ENCODE peak calls at places on chromosomes 1 and 21, in four cellular contexts. J is K562, D is GM12878, T is GM12891. W is an unnamed sample.

GRCh38 chr1:65075123-65075976 is 72.7 kb upstream of the AK4 start:
- DNase-seq in J (peak; percentile 32), D (no peak), T (peak; percentile 45), W (peak; percentile 72)

GRCh38 chr1:163528710-163529348 is 207.1 kb downstream of the NUF2 start:
- DNase-seq in J (peak; percentile 37), D (no peak), T (no peak), W (no peak)

GRCh38 chr1:8096105-8097011 is 70.2 kb upstream of the ERRFI1 start:
- DNase-seq in J (no peak), D (peak; percentile 37), T (no peak), W (no peak)

GRCh38 chr1:47651311-47652089 is 213.7 kb downstream of the FOXD2 start:
- DNase-seq in J (no peak), D (no peak), T (no peak), W (no peak)

GRCh38 chr21:38365521-38365920 is 108.7 kb downstream of the KCNJ15 start:
- DNase-seq in J (no peak), D (no peak), T (no peak), W (no peak)

GRCh38 chr1:236795757-236796719 is 946 bp downstream of the MTR start:
- DNase-seq in J (no peak), D (peak; percentile 15), T (no peak), W (peak; percentile 60)

GRCh38 chr1:68128820-68129219 is 78.4 kb upstream of the DIRAS3 start:
- DNase-seq in J (no peak), D (no peak), T (no peak), W (no peak)

GRCh38 chr1:236913371-236914037 is 90.7 kb downstream of the MT1HL1 start:
- DNase-seq in J (peak; percentile 73), D (no peak), T (no peak), W (no peak)

GRCh38 chr1:44515416-44515815 is 110.4 kb downstream of the RNF220 start:
- DNase-seq in J (no peak), D (no peak), T (no peak), W (no peak)

DNA sequence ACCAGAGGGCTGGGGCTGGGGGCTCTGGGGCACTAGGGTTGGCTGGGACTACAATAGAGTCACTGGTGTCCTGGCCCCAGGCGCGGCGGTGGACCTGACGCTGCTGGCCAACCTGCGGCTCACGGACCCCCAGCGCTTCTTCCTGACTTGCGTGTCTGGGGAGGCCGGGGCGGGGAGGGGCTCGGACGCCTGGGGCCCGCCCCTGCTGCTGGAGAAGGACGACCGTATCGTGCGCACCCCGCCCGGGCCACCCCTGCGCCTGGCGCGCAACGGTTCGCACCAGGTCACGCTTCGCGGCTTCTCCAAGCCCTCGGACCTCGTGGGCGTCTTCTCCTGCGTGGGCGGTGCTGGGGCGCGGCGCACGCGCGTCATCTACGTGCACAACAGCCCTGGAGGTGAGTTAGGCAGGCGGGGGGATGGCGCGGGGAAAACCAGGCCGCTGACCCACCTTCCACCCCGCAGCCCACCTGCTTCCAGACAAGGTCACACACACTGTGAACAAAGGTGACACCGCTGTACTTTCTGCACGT is 4.1 kb downstream of the TIE1 start:
- DNase-seq in J (peak; percentile 86), D (no peak), T (no peak), W (no peak)
- TF ChIP-seq SPI1 in J (no peak), D (no peak), T (no peak), W (no peak)

GRCh38 chr1:21304488-21304887 is 14.2 kb upstream of the ECE1 start:
- DNase-seq in J (no peak), D (no peak), T (no peak), W (no peak)
- TF ChIP-seq POLR2AphosphoS5 in J (no peak), D (no peak), T (no peak), W (no peak)

DNA sequence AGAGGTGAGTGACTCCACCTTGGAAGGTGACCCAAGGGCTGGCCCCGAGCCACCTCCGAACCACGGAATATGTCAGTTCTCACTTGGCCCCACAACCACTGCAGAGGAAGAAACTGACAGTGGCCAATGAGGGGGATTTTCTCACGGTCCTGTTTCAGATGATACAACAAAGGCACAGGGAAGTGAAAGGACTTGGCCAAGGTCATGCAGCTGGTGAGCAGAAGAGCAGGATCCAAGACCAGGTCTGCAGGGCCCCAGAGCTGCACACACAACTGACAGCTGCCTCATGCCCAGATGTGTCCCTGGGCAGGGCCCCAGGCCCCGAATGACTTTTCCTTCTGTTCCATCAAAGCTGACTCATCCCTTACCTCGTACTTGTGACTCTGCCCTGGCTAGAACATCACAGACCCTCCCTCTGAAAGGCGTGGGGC is 25.8 kb upstream of the EVA1B start:
- DNase-seq in J (no peak), D (peak; percentile 88), T (peak; percentile 71), W (peak; percentile 32)
- TF ChIP-seq SPI1 in J (no peak), D (peak; percentile 88), T (peak; percentile 88), W (no peak)

GRCh38 chr21:25934771-25935224 is 200.0 kb downstream of the GABPA start:
- DNase-seq in J (no peak), D (no peak), T (no peak), W (no peak)
- TF ChIP-seq POLR2AphosphoS5 in J (no peak), D (no peak), T (no peak), W (no peak)

GRCh38 chr1:226125097-226125630 is 61.4 kb downstream of the ACBD3 start:
- DNase-seq in J (peak; percentile 87), D (peak; percentile 55), T (peak; percentile 62), W (peak; percentile 40)
- TF ChIP-seq SPI1 in J (no peak), D (no peak), T (no peak), W (no peak)

DNA sequence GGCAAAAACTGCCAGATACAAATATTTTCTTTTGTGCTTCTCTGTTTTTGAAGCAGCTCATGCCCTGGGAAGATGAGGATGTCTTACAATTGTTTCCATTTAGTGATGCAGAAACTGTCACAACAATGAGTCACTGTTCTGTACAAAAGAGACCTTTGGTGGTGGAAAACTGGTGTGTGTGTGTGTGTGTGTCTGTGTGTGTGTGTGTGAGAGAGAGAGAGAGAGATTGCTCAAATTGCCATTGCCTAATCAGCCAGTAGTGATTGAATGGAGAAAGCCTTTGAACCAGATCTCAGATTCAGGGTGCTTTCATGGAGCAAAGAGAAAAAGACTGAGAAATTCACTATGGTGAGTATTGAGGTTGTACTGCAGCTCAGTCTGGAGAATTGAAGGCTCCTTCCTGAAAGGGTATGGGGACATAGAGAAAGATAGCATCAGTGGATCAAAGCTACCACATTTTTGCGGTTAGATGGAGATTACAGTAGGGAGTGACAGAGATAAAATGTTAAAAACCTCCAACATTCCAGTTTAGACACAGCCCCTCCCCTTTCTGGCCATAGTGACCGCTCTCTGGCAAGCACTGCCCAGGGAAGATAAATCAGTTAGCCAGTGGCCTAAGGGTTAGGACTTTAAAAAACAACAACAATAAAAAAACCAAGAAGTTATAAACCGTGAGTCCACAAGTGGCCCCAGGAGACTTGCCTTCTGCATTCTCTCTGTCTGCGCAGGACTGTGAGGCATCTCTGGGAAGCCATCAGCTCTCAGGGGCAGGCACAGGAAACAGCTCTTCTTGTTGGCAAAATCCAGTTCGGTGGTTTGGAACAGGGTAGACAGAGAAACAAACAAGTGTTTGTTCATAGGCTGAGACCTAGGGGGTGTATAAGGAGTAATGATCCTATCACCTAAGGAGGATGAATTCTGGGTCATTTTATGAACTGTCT is 406.5 kb downstream of the DUSP10 start:
- DNase-seq in J (no peak), D (no peak), T (no peak), W (peak; percentile 11)
- TF ChIP-seq POLR2AphosphoS5 in J (no peak), D (no peak), T (no peak), W (no peak)

GRCh38 chr1:175968486-175969182 is 225.2 kb upstream of the TNR start:
- DNase-seq in J (no peak), D (no peak), T (no peak), W (no peak)

GRCh38 chr1:175963740-175964139 is 220.3 kb upstream of the TNR start:
- DNase-seq in J (no peak), D (no peak), T (no peak), W (no peak)

DNA sequence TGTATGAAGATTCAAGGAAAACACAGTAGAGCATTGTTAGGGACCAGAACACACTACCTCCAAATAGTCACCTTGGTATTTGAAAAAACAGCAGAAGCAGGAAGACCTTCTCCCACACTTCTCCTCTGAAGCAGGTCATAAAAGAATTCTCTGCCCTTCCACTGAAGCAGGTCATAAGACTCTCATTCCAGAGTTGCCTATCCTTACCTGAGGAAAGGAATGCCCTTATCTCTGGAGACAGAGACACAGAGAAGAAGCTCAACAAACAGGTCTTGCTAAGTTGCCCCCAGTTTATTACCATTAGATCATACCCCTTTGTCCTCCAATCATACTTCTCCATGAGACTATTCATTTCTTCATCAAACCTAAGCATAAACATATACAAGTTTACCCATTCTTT is 225.8 kb upstream of the TNR start:
- DNase-seq in J (no peak), D (no peak), T (no peak), W (no peak)
- TF ChIP-seq SPI1 in J (no peak), D (no peak), T (no peak), W (no peak)

GRCh38 chr1:24562625-24563024 is 6.7 kb downstream of the NCMAP start:
- DNase-seq in J (no peak), D (no peak), T (no peak), W (no peak)
- TF ChIP-seq POLR2AphosphoS5 in J (no peak), D (no peak), T (no peak), W (no peak)

DNA sequence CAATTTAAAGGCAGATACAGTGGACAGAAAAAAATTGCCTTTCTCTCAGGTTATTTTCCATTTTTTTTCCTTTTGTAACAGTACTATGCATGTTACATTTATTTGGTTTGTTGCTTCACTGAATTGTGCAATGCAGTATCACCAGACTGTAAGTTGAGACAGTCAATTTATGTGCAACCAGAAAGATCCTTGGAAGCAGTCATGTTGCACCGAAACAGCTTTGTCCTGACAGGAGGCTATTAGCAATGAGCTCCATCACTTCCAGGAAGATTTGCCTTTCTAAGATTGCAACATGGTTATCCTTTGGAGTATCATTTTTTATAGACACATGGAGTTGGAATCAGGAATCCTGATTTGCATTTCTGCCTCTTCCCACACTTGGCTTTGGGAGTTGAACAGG is 84.5 kb upstream of the ST6GALNAC5 start:
- DNase-seq in J (no peak), D (no peak), T (no peak), W (no peak)
- TF ChIP-seq SPI1 in J (no peak), D (no peak), T (no peak), W (no peak)

GRCh38 chr1:162197615-162198497 is 128.4 kb downstream of the NOS1AP start:
- DNase-seq in J (no peak), D (no peak), T (no peak), W (no peak)

GRCh38 chr1:162193815-162194214 is 124.3 kb downstream of the NOS1AP start:
- DNase-seq in J (no peak), D (no peak), T (no peak), W (no peak)

GRCh38 chr1:162197041-162197511 is 127.6 kb downstream of the NOS1AP start:
- DNase-seq in J (no peak), D (no peak), T (no peak), W (no peak)

GRCh38 chr1:162195567-162195966 is 126.1 kb downstream of the NOS1AP start:
- DNase-seq in J (no peak), D (no peak), T (no peak), W (no peak)

DNA sequence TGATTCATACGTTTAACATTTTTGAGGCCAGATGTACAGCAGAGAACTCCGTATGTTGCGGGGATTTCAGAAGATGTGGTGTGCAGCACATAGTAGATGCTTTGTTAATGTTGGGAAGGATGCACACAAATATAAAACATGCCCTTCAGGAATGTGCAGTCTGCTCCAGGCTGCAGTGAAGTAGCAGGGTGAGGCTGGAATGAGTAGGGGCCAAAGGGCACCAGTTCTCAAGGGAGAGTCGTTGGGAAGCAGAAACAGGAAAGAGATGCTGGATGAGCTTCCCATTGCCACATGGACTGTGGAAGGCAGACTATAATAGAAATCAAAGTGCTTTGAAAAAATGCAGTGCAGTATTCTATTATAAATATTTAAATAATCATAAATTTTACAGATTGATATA is 126.9 kb downstream of the NOS1AP start:
- DNase-seq in J (no peak), D (no peak), T (no peak), W (no peak)
- TF ChIP-seq POLR2AphosphoS5 in J (no peak), D (no peak), T (no peak), W (no peak)